ENCODE peak calls at places on chromosome 20, in five cellular contexts. B is keratinocyte, A is IMR-90, U is psoas muscle, C is heart left ventricle. I is an unnamed sample.

GRCh38 chr20:18585134-18585533 is 2.7 kb upstream of the DTD1 start:
- DNase-seq in U (no peak), C (no peak), B (no peak), A (peak), I (no peak)

GRCh38 chr20:45297786-45298497 is 8.7 kb upstream of the RBPJL start:
- DNase-seq in U (no peak), B (no peak), C (no peak), A (no peak), I (no peak)

GRCh38 chr20:62953839-62954703 is 1.6 kb downstream of the SLC17A9 start:
- DNase-seq in A (peak), B (no peak), C (peak), U (peak), I (peak)

GRCh38 chr20:39112196-39112743 is 150.1 kb downstream of the DHX35 start:
- DNase-seq in B (no peak), U (no peak), A (peak), C (no peak), I (peak)

GRCh38 chr20:4691753-4692152 is 30.0 kb upstream of the PRND start:
- DNase-seq in B (no peak), U (no peak), A (no peak), C (no peak), I (no peak)

GRCh38 chr20:64065973-64066341 is 3.0 kb downstream of the TCEA2 start:
- DNase-seq in B (no peak), U (no peak), A (peak), C (no peak), I (no peak)

GRCh38 chr20:50824137-50824536 is 29.3 kb downstream of the BCAS4 start:
- DNase-seq in C (no peak), A (peak), B (no peak), U (peak), I (no peak)

GRCh38 chr20:4613718-4614620 is 107.7 kb upstream of the PRND start:
- DNase-seq in B (peak), C (no peak), U (no peak), A (no peak), I (peak)

GRCh38 chr20:57399587-57400261 is 8.5 kb downstream of the RBM38 start:
- DNase-seq in C (peak), U (peak), A (peak), B (no peak), I (no peak)

GRCh38 chr20:64041781-64042771 is 6.1 kb downstream of the C20orf204 start:
- DNase-seq in B (no peak), U (no peak), A (no peak), C (no peak), I (no peak)

GRCh38 chr20:38764563-38765355 is 16.5 kb downstream of the ACTR5 start:
- DNase-seq in C (no peak), A (peak), U (no peak), B (no peak), I (peak)

GRCh38 chr20:63499333-63499969 is 568 bp upstream of the EEF1A2 start:
- DNase-seq in A (no peak), C (peak), B (no peak), U (peak), I (no peak)

GRCh38 chr20:19975436-19975799 is 41.7 kb upstream of the NAA20 start:
- DNase-seq in U (peak), C (no peak), B (no peak), A (peak), I (no peak)

GRCh38 chr20:49395659-49396058 is 86.8 kb downstream of the KCNB1 start:
- DNase-seq in A (no peak), B (no peak), C (no peak), U (no peak), I (no peak)

GRCh38 chr20:49397525-49397924 is 84.9 kb downstream of the KCNB1 start:
- DNase-seq in B (no peak), U (peak), A (peak), C (no peak), I (no peak)

GRCh38 chr20:49394757-49395156 is 87.7 kb downstream of the KCNB1 start:
- DNase-seq in B (no peak), A (no peak), C (no peak), U (no peak), I (no peak)

GRCh38 chr20:49395183-49395582 is 87.3 kb downstream of the KCNB1 start:
- DNase-seq in U (peak), C (no peak), B (no peak), A (no peak), I (peak)

DNA sequence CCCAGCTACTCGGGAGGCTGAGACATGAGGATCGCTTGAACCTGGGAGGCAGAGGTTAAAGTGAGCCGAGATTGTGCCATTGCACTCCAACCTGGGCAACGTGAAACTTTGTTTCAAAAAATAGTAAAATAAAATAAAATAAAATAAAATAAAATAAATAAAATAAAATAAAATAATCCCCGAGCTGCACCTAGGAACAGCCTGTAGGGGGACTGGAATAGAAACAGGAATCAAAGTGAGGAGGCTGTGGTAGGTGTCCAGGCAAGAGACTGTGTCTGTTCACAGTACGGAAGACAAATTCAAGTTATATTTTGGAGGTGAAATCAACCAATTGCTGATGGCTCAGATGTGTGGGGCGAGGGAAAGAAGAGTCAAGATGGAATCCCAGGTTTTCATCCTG is 86.2 kb downstream of the KCNB1 start:
- DNase-seq in B (no peak), A (no peak), U (no peak), C (no peak), I (no peak)
- TF ChIP-seq CTCF in B (peak), A (peak), U (no peak), C (no peak), I (no peak)

GRCh38 chr20:13298692-13299373 is 77.8 kb downstream of the ISM1 start:
- DNase-seq in B (no peak), C (no peak), U (no peak), A (no peak), I (no peak)

GRCh38 chr20:13299401-13299800 is 78.3 kb downstream of the ISM1 start:
- DNase-seq in U (no peak), C (no peak), A (no peak), B (no peak), I (no peak)

GRCh38 chr20:13295637-13296036 is 74.6 kb downstream of the ISM1 start:
- DNase-seq in C (no peak), B (no peak), U (no peak), A (no peak), I (no peak)

GRCh38 chr20:13296070-13296469 is 75.0 kb downstream of the ISM1 start:
- DNase-seq in U (no peak), C (no peak), B (no peak), A (no peak), I (no peak)

GRCh38 chr20:13297105-13297899 is 76.2 kb downstream of the ISM1 start:
- DNase-seq in U (no peak), A (no peak), B (no peak), C (no peak), I (no peak)
- H3K4me3 ChIP-seq in U (no peak), A (no peak), B (no peak), C (no peak), I (no peak)

GRCh38 chr20:37326666-37327065 is 19.3 kb upstream of the SRC start:
- DNase-seq in U (no peak), B (no peak), A (no peak), C (no peak), I (no peak)

GRCh38 chr20:37328149-37328945 is 17.6 kb upstream of the SRC start:
- DNase-seq in C (no peak), B (no peak), U (no peak), A (no peak), I (no peak)

GRCh38 chr20:37329481-37330165 is 16.3 kb upstream of the SRC start:
- DNase-seq in U (no peak), C (no peak), A (no peak), B (no peak), I (no peak)

GRCh38 chr20:37325206-37325605 is 20.7 kb upstream of the SRC start:
- DNase-seq in C (no peak), B (no peak), A (no peak), U (no peak), I (no peak)

DNA sequence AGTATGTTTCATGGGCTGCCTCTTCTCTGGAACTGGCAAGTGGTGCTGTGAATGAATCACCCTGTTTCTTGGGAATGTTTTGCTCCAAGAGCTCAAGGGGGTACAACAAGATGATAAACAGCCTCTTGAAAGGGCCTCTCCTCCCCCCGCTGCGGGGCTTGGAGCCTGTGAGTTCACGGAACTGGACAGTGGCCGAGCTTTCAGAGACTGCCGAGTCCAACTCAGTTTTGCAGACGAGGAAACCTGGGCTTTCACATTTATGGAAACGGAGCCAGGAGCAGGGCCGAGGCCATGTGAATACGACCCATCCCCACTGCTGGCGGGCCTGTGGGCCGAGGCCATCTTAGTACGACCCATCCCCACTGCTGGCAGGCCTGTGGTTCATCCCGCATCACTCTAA is 18.2 kb upstream of the SRC start:
- DNase-seq in U (peak), A (peak), C (no peak), B (no peak), I (no peak)
- H3K27ac ChIP-seq in U (no peak), A (peak), C (no peak), B (no peak), I (no peak)

DNA sequence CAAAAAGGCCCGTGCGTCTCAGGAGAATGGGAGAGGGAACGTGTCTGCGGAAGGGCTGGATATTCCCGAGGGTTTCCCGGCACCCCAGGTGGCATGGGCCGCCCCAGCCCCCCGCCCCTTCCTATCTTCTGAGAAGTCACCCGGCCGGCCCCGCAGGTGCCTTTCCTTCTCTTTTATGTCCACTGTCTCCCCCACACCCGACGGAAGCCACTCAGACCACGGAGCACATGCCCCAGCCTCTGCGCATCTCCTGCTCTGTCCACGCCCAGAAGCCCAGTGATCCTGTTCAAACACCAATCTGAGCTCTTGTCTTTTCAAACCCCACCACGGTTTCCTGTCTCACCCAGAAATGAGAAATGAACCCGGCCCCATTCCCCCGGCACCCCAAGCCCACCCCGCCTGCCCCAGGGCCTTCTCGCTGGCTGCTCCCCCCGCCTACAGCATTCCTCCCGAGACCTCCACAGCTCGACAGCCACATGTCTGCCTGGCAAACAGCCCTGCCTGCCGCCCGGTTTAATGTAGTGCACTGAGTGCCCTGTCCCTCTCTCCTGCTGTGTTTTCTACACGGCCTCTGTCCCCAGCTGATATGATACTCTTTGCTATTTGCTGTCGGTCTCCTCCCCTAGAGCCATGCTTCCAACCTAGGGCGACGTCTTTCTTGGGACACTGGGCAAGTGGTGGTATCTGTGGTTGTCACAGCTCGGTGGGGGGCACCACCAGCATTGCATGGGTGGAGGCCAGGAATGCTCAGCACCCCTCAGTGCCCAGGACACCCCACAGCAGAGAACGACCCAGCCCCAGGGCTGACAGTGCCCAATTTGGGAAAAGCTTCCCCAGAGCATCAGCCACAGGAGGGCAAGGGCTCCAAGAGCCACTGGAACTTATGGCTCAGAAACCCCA is 182.7 kb downstream of the TAF4 start:
- DNase-seq in C (peak), U (peak), A (no peak), B (no peak), I (no peak)
- TF ChIP-seq CTCF in C (no peak), U (no peak), A (no peak), B (no peak), I (no peak)

GRCh38 chr20:25745100-25745499 is 48.4 kb upstream of the ZNF337 start:
- DNase-seq in C (no peak), A (no peak), U (no peak), B (no peak), I (no peak)

GRCh38 chr20:25750765-25751696 is 54.4 kb upstream of the ZNF337 start:
- DNase-seq in C (peak), U (peak), A (peak), B (peak), I (no peak)

GRCh38 chr20:25745738-25746137 is 49.1 kb upstream of the ZNF337 start:
- DNase-seq in A (no peak), U (no peak), B (no peak), C (no peak), I (no peak)

GRCh38 chr20:25749667-25750066 is 53.0 kb upstream of the ZNF337 start:
- DNase-seq in U (no peak), A (no peak), B (no peak), C (no peak), I (no peak)

GRCh38 chr20:25750220-25750764 is 53.6 kb upstream of the ZNF337 start:
- DNase-seq in B (no peak), C (no peak), U (no peak), A (no peak), I (no peak)
- H3K4me3 ChIP-seq in B (peak), C (peak), U (peak), A (no peak), I (peak)

GRCh38 chr20:49352821-49353220 is 75.0 kb upstream of the ZNFX1 start:
- DNase-seq in C (no peak), B (no peak), A (no peak), U (no peak), I (no peak)
- H3K27ac ChIP-seq in C (no peak), B (no peak), A (no peak), U (peak), I (peak)